ENCODE peak calls at places on chromosomes 1 and 21, in ten cellular contexts. B is ascending aorta; Z is fibroblast of mammary gland; T is fibroblast of gingiva; U is thoracic aorta; A is stimulated activated CD8-positive, alpha-beta memory T cell treated with anti-CD3 and anti-CD28 coated beads, Interleukin-15, amount 100 ng/mL, for 1 hour; N is vagina; Q is Ammon's horn; H is ecto neural progenitor cell; X is tibial nerve. M is an unnamed sample.

GRCh38 chr1:227378876-227379554 is 60.7 kb upstream of the CDC42BPA start:
- DNase-seq in B (no peak), Z (peak), T (no peak), U (no peak), A (no peak), N (no peak), Q (no peak), H (no peak), X (no peak), M (no peak)

GRCh38 chr21:28336299-28336698 is 656.4 kb downstream of the LTN1 start:
- DNase-seq in B (peak), Z (peak), T (peak), U (no peak), A (no peak), N (no peak), Q (peak), H (no peak), X (no peak), M (no peak)

GRCh38 chr21:37153193-37153934 is 80.3 kb downstream of the TTC3 start:
- DNase-seq in B (no peak), Z (peak), T (peak), U (no peak), A (no peak), N (no peak), Q (no peak), H (no peak), X (no peak), M (no peak)

GRCh38 chr1:199684686-199685273 is 342.7 kb upstream of the NR5A2 start:
- DNase-seq in B (no peak), Z (peak), T (peak), U (no peak), A (no peak), N (no peak), Q (peak), H (no peak), X (peak), M (peak)

GRCh38 chr1:154225370-154225769 is 4.6 kb downstream of the UBAP2L start:
- DNase-seq in B (no peak), Z (no peak), T (no peak), U (no peak), A (no peak), N (no peak), Q (no peak), H (no peak), X (no peak), M (no peak)

GRCh38 chr1:16122361-16122881 is 33.4 kb downstream of the EPHA2 start:
- DNase-seq in B (no peak), Z (peak), T (peak), U (no peak), A (no peak), N (no peak), Q (no peak), H (no peak), X (no peak), M (no peak)

GRCh38 chr1:39737546-39738169 is 1.0 kb upstream of the PPIE start:
- DNase-seq in B (no peak), Z (peak), T (no peak), U (no peak), A (no peak), N (peak), Q (no peak), H (no peak), X (no peak), M (no peak)

GRCh38 chr1:155082301-155082940 is 3.8 kb downstream of the EFNA3 start:
- DNase-seq in B (no peak), Z (no peak), T (no peak), U (no peak), A (no peak), N (peak), Q (no peak), H (peak), X (no peak), M (no peak)

GRCh38 chr1:211198111-211198510 is 61.1 kb upstream of the RCOR3 start:
- DNase-seq in B (no peak), Z (peak), T (no peak), U (no peak), A (no peak), N (no peak), Q (no peak), H (no peak), X (no peak), M (no peak)

M was measured in NCI-H1930.